ENCODE peak calls at places on chromosomes 1 and 21, in six cellular contexts. J, K, Z, N, U and P are unnamed samples.

GRCh38 chr1:225745231-225745630 is 32.4 kb upstream of the SRP9 start:
- DNase-seq in J (no peak), K (no peak), Z (no peak), N (no peak), U (no peak), P (no peak)

GRCh38 chr1:31524196-31524967 is 51.9 kb upstream of the TINAGL1 start:
- DNase-seq in J (no peak), K (no peak), Z (no peak), N (no peak), U (no peak), P (peak; percentile 89)

GRCh38 chr1:226643701-226644540 is 95.2 kb downstream of the ITPKB start:
- DNase-seq in J (peak; percentile 26), K (no peak), Z (no peak), N (no peak), U (no peak), P (peak; percentile 93)

GRCh38 chr1:118136511-118136937 is 48.5 kb downstream of the SPAG17 start:
- DNase-seq in J (peak; percentile 47), K (peak; percentile 57), Z (peak; percentile 76), N (no peak), U (no peak), P (no peak)

GRCh38 chr1:110554871-110555801 is 36.2 kb upstream of the KCNA10 start:
- DNase-seq in J (no peak), K (peak; percentile 5), Z (peak; percentile 14), N (no peak), U (peak; percentile 81), P (peak; percentile 51)

GRCh38 chr1:3504151-3504822 is 49.8 kb downstream of the ARHGEF16 start:
- DNase-seq in J (no peak), K (peak; percentile 96), Z (peak; percentile 88), N (peak; percentile 93), U (no peak), P (no peak)

GRCh38 chr1:32274646-32275340 is 17.1 kb upstream of the HDAC1 start:
- DNase-seq in J (no peak), K (no peak), Z (no peak), N (no peak), U (peak; percentile 63), P (no peak)

GRCh38 chr21:28336299-28336698 is 656.4 kb downstream of the LTN1 start:
- DNase-seq in J (no peak), K (peak; percentile 91), Z (peak; percentile 88), N (no peak), U (no peak), P (peak; percentile 28)

GRCh38 chr1:117928881-117929339 is 511 bp downstream of the GDAP2 start:
- DNase-seq in J (no peak), K (peak; percentile 72), Z (peak; percentile 72), N (peak; percentile 82), U (peak; percentile 57), P (peak; percentile 81)

GRCh38 chr1:47804127-47804526 is 193.1 kb downstream of the TRABD2B start:
- DNase-seq in J (no peak), K (no peak), Z (no peak), N (no peak), U (no peak), P (no peak)

GRCh38 chr1:217389895-217390294 is 241.0 kb downstream of the GPATCH2 start:
- DNase-seq in J (no peak), K (no peak), Z (no peak), N (no peak), U (no peak), P (no peak)

DNA sequence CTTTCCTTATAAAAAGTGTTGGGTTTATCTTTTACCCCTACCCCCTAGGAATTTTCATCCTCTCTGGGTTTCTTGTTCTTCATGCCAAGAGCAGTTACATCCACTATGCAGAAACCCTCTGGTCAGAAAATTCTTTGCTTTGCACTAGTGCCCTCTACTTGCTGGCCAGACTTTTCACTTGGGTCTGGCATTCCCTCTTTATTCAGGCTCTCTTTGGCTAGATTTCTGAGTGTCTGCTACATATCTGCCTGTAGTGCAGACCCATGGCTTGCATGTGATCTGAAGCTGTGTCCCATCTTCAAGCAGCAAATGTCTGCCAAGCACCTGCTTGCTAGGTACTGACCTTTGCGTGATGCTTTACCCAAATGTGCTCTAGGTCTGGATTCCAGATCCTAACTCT is 237.0 kb downstream of the GPATCH2 start:
- DNase-seq in J (no peak), K (no peak), Z (peak; percentile 14), N (no peak), U (no peak), P (no peak)
- TF ChIP-seq CTCF in J (peak; percentile 13), K (no peak), Z (peak; percentile 23), N (no peak), U (peak; percentile 40), P (no peak)

GRCh38 chr1:27528701-27529637 is 39.0 kb upstream of the WASF2 start:
- DNase-seq in J (no peak), K (peak; percentile 80), Z (peak; percentile 66), N (no peak), U (no peak), P (peak; percentile 54)

GRCh38 chr1:27530192-27530591 is 40.2 kb upstream of the WASF2 start:
- DNase-seq in J (no peak), K (no peak), Z (no peak), N (no peak), U (no peak), P (no peak)

GRCh38 chr1:27535386-27535785 is 45.4 kb upstream of the WASF2 start:
- DNase-seq in J (no peak), K (no peak), Z (no peak), N (no peak), U (no peak), P (no peak)

GRCh38 chr1:27529638-27530018 is 39.7 kb upstream of the WASF2 start:
- DNase-seq in J (no peak), K (no peak), Z (no peak), N (no peak), U (no peak), P (no peak)

DNA sequence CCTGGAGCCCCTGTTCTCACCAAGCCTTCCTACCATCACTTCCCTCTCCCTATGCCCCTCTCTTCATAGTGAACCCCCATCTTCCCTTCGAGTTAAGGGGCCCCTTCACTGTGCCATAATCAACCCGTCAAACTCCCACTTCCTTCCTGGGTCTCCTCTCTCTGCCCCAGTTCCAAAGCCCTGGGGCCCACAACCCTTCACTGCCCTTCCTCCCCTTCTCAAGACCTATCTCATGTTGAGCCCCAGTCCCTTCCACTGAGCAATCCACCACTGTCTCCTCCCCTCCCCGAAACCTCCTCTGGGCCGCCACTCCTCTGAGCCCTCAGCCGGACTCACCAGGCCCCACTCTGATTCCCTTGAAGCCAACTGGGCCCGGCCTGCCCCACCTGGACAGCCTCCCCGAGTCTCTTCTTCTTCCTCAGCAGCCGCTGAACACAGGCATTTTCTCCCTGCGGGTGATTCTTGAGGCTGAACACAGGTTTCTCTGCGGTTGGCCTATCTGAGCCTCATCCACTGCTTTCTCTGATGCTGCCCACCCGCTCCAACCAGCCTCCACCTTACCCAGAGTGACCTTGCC is 42.2 kb upstream of the WASF2 start:
- DNase-seq in J (no peak), K (no peak), Z (no peak), N (no peak), U (no peak), P (peak; percentile 56)
- TF ChIP-seq CTCF in J (no peak), K (no peak), Z (no peak), N (no peak), U (no peak), P (no peak)

DNA sequence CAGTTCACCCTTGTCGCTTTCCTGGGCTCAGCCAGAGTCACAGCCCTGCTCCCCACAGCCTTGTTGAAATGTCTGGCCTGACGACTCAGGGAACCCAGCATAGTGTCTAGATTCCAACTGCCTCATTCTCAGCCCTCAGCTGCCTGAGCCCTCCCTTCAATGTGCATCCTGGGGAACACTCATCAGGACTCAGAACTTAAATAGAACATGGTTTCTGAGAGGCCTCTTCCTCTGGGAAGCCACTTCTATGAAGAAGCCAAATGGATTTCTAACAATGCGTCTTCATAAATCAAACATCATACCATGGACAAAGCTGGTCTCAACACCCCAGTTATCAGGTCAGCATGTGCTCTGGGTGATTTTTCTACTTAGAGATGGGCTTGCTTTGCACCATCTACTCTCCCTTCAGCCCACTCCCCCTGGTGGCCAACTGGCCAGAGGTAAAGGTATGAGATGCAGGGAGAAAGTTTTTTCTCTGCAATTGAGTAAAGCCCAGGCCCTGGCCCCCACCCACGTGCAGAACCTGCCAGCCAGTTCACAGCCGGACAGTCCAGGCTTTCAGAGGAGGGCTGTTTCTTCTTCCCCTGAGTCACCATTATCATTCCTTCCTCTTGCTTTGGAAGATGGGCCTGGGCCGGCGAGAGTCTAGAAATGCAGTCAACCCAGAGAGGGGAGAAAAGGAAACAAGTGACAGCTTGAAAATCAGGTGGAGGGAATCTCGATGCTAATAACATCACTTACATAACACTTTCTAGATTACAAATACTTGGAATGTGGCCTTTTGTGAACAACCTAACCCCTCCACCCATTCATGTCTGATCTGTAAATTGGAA is 32.1 kb downstream of the CD244 start:
- DNase-seq in J (no peak), K (peak; percentile 21), Z (peak; percentile 76), N (no peak), U (peak; percentile 91), P (peak; percentile 71)
- TF ChIP-seq CTCF in J (peak; percentile 67), K (peak; percentile 45), Z (peak; percentile 88), N (peak; percentile 48), U (peak; percentile 89), P (peak; percentile 83)

GRCh38 chr1:5954964-5955363 is 37.3 kb downstream of the NPHP4 start:
- DNase-seq in J (peak; percentile 3), K (no peak), Z (no peak), N (no peak), U (no peak), P (no peak)
- TF ChIP-seq CTCF in J (no peak), K (no peak), Z (no peak), N (no peak), U (no peak), P (no peak)

GRCh38 chr1:116764466-116764896 is 10.3 kb downstream of the CD2 start:
- DNase-seq in J (peak; percentile 37), K (no peak), Z (no peak), N (no peak), U (no peak), P (no peak)
- TF ChIP-seq CTCF in J (no peak), K (no peak), Z (no peak), N (no peak), U (no peak), P (no peak)

DNA sequence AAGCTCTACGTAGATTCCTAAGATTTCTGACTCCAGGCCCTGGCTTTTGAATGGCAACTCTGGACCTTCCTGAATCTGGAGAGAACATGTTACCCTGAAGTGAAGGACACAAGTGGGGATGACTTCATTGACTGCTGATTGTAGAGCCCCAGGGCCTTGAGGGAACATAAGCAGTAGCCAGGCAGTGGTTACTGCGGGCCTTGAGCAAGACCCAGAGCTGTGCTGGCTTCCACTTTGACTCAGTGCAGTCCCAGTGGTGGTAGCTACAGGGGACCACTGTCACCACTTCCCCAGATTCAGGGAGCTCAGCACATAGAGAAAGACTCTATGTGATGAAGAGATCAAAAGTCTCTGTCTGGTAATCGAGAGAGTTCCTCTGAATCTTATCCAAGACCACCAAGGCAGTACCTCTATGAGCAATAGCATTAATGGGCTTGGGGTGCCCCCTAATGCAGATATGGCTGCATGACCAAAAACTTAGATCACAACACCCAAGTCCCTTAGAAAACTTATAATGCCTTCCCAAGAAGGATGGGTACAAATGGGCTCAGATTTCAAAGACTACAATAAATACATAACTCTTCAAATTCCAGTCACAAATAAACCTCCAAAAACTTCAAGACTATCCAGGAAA is 1278.3 kb downstream of the AMY1C start:
- DNase-seq in J (no peak), K (no peak), Z (no peak), N (no peak), U (peak; percentile 45), P (peak; percentile 3)
- TF ChIP-seq CTCF in J (peak; percentile 48), K (no peak), Z (no peak), N (no peak), U (peak; percentile 46), P (no peak)

GRCh38 chr1:21703318-21703963 is 34.3 kb upstream of the RAP1GAP start:
- DNase-seq in J (no peak), K (peak; percentile 79), Z (peak; percentile 84), N (no peak), U (no peak), P (peak; percentile 63)
- TF ChIP-seq CTCF in J (peak; percentile 37), K (peak; percentile 54), Z (peak; percentile 69), N (peak; percentile 11), U (peak; percentile 59), P (peak; percentile 34)